ENCODE peak calls at places on chromosomes 13 and 19, in eight cellular contexts. R is activated CD4-positive, alpha-beta T cell treated with anti-CD3 and anti-CD28 coated beads, Interleukin-2, amount 50 U/mL, for 48 hours; U is RKO; F is fibroblast of mammary gland; T is thoracic aorta; D is NCI-H1436; N is stimulated activated CD8-positive, alpha-beta memory T cell treated with anti-CD3 and anti-CD28 coated beads, Interleukin-15, amount 100 ng/mL, for 1 hour; C is activated T-cell treated with anti-CD3 and anti-CD28 coated beads, Interleukin-2, amount 50 U/mL, for 72 hours. V is an unnamed sample.

GRCh38 chr13:26707122-26708006 is 53.2 kb downstream of the GPR12 start:
- DNase-seq in T (no peak), N (peak), D (peak), C (peak), F (peak), R (peak), U (peak), V (peak)

GRCh38 chr19:31378404-31378803 is 29.2 kb upstream of the TSHZ3 start:
- DNase-seq in C (no peak), T (no peak), R (no peak), N (no peak), U (peak), F (peak), D (no peak), V (no peak)

GRCh38 chr19:47520343-47520806 is 5.5 kb upstream of the NAPA start:
- DNase-seq in N (no peak), R (no peak), F (no peak), U (no peak), T (no peak), C (no peak), D (no peak), V (no peak)

GRCh38 chr13:52850396-52851152 is 2.1 kb upstream of the PCDH8 start:
- DNase-seq in F (peak), N (no peak), C (peak), D (peak), R (peak), U (peak), T (peak), V (peak)

GRCh38 chr19:38663957-38664502 is 16.6 kb downstream of the ACTN4 start:
- DNase-seq in R (no peak), U (no peak), N (no peak), D (no peak), T (no peak), F (no peak), C (no peak), V (no peak)

GRCh38 chr13:102191951-102192461 is 209.8 kb downstream of the FGF14 start:
- DNase-seq in R (no peak), U (no peak), F (peak), D (no peak), N (no peak), T (no peak), C (no peak), V (no peak)

GRCh38 chr19:43532962-43533545 is at the start of gene ZNF575:
- DNase-seq in R (peak), C (peak), F (peak), T (peak), D (peak), U (peak), N (peak), V (peak)

GRCh38 chr13:31072041-31072440 is 89.7 kb downstream of the HSPH1 start:
- DNase-seq in F (peak), D (no peak), C (no peak), N (no peak), T (no peak), R (no peak), U (no peak), V (no peak)

GRCh38 chr13:67259208-67259607 is 29.1 kb upstream of the PCDH9 start:
- DNase-seq in F (no peak), R (no peak), U (no peak), T (no peak), C (no peak), D (no peak), N (no peak), V (no peak)

GRCh38 chr13:45678282-45678681 is 23.8 kb upstream of the CBY2 start:
- DNase-seq in D (no peak), N (no peak), C (no peak), T (no peak), R (no peak), U (no peak), F (no peak), V (no peak)

GRCh38 chr13:51479199-51479523 is 26.3 kb upstream of the INTS6 start:
- DNase-seq in R (no peak), F (peak), T (no peak), D (no peak), U (peak), C (no peak), N (no peak), V (no peak)

GRCh38 chr19:48044561-48044960 is 682 bp upstream of the CABP5 start:
- DNase-seq in D (no peak), U (no peak), R (no peak), T (no peak), F (no peak), N (no peak), C (no peak), V (no peak)

GRCh38 chr13:35953537-35954206 is 177.5 kb downstream of the DCLK1 start:
- DNase-seq in T (peak), U (peak), N (no peak), D (peak), F (peak), C (no peak), R (no peak), V (peak)

GRCh38 chr13:32165791-32166190 is 134.2 kb downstream of the FRY start:
- DNase-seq in N (no peak), C (no peak), U (no peak), D (no peak), T (no peak), F (peak), R (no peak), V (no peak)

GRCh38 chr13:87972568-87972967 is 301.4 kb downstream of the SLITRK5 start:
- DNase-seq in D (no peak), T (no peak), C (no peak), F (no peak), U (no peak), N (no peak), R (no peak), V (no peak)

GRCh38 chr19:55451522-55452380 is 8.7 kb upstream of the SHISA7 start:
- DNase-seq in D (peak), T (no peak), N (no peak), R (no peak), C (no peak), U (no peak), F (no peak), V (no peak)

GRCh38 chr19:23801798-23802197 is 43.1 kb upstream of the ZNF681 start:
- DNase-seq in D (no peak), C (no peak), U (no peak), F (no peak), T (no peak), N (no peak), R (no peak), V (no peak)

GRCh38 chr13:108283110-108283509 is 13.6 kb downstream of the TNFSF13B start:
- DNase-seq in R (no peak), F (peak), U (no peak), N (no peak), C (no peak), T (no peak), D (no peak), V (no peak)

GRCh38 chr13:26062853-26063444 is 11.1 kb upstream of the SHISA2 start:
- DNase-seq in R (peak), F (peak), U (peak), D (peak), T (no peak), C (peak), N (no peak), V (no peak)

GRCh38 chr19:18464646-18465045 is 26.7 kb upstream of the ISYNA1 start:
- DNase-seq in R (no peak), U (no peak), T (peak), N (no peak), F (peak), D (no peak), C (no peak), V (peak)

V was measured in NCI-H446 treated with DMSO at 0.1 percent for 48 hours.